ENCODE peak calls at places on chromosomes 2 and 18, in eight cellular contexts. One of them, this sample, is unnamed. For H3K9me3, the result is how much of the 10 kb centered on the place peaks cover.

GRCh38 chr2:118112771-118113334 is 24.6 kb downstream of the INSIG2 start:
- DNase-seq in fibroblast of lung: peak
- DNase-seq in cardiac muscle cell: peak
- DNase-seq in small intestine: no peak
- DNase-seq in CD4-positive, alpha-beta T cell: no peak
- DNase-seq in ovary: no peak
- DNase-seq in kidney: no peak
- DNase-seq in left ventricle myocardium inferior: no peak
- DNase-seq in this sample: no peak

GRCh38 chr2:222883420-222883819 is 22.6 kb downstream of the ACSL3 start:
- DNase-seq in left ventricle myocardium inferior: no peak
- DNase-seq in fibroblast of lung: no peak
- DNase-seq in CD4-positive, alpha-beta T cell: no peak
- DNase-seq in small intestine: no peak
- DNase-seq in cardiac muscle cell: peak
- DNase-seq in ovary: no peak
- DNase-seq in kidney: no peak
- DNase-seq in this sample: no peak

GRCh38 chr2:85712849-85713612 is 18.9 kb downstream of the GNLY start:
- DNase-seq in kidney: no peak
- DNase-seq in CD4-positive, alpha-beta T cell: no peak
- DNase-seq in left ventricle myocardium inferior: peak
- DNase-seq in small intestine: no peak
- DNase-seq in cardiac muscle cell: peak
- DNase-seq in ovary: no peak
- DNase-seq in fibroblast of lung: peak
- DNase-seq in this sample: peak

GRCh38 chr2:237978058-237978712 is 11.4 kb downstream of the UBE2F start:
- DNase-seq in kidney: no peak
- DNase-seq in CD4-positive, alpha-beta T cell: no peak
- DNase-seq in small intestine: no peak
- DNase-seq in ovary: no peak
- DNase-seq in fibroblast of lung: peak
- DNase-seq in left ventricle myocardium inferior: peak
- DNase-seq in cardiac muscle cell: peak
- DNase-seq in this sample: peak

GRCh38 chr18:63203497-63203896 is 116.1 kb downstream of the BCL2 start:
- DNase-seq in cardiac muscle cell: no peak
- DNase-seq in ovary: no peak
- DNase-seq in fibroblast of lung: no peak
- DNase-seq in kidney: no peak
- DNase-seq in left ventricle myocardium inferior: no peak
- DNase-seq in CD4-positive, alpha-beta T cell: no peak
- DNase-seq in small intestine: no peak
- DNase-seq in this sample: no peak

GRCh38 chr2:176164184-176164802 is 7.2 kb downstream of the HOXD3 start:
- DNase-seq in left ventricle myocardium inferior: no peak
- DNase-seq in CD4-positive, alpha-beta T cell: no peak
- DNase-seq in small intestine: no peak
- DNase-seq in ovary: no peak
- DNase-seq in cardiac muscle cell: no peak
- DNase-seq in fibroblast of lung: no peak
- DNase-seq in kidney: no peak
- DNase-seq in this sample: no peak

GRCh38 chr2:486381-486780 is 190.8 kb downstream of the TMEM18 start:
- DNase-seq in fibroblast of lung: no peak
- DNase-seq in cardiac muscle cell: no peak
- DNase-seq in ovary: no peak
- DNase-seq in kidney: no peak
- DNase-seq in CD4-positive, alpha-beta T cell: no peak
- DNase-seq in small intestine: no peak
- DNase-seq in left ventricle myocardium inferior: no peak
- DNase-seq in this sample: no peak

GRCh38 chr18:44988821-44989587 is 308.3 kb downstream of the SETBP1 start:
- DNase-seq in ovary: no peak
- DNase-seq in CD4-positive, alpha-beta T cell: no peak
- DNase-seq in fibroblast of lung: no peak
- DNase-seq in small intestine: no peak
- DNase-seq in kidney: no peak
- DNase-seq in left ventricle myocardium inferior: no peak
- DNase-seq in cardiac muscle cell: peak
- DNase-seq in this sample: no peak

GRCh38 chr2:59806486-59806885 is 747.0 kb downstream of the BCL11A start:
- DNase-seq in kidney: no peak
- DNase-seq in small intestine: peak
- DNase-seq in CD4-positive, alpha-beta T cell: no peak
- DNase-seq in fibroblast of lung: no peak
- DNase-seq in ovary: no peak
- DNase-seq in left ventricle myocardium inferior: no peak
- DNase-seq in cardiac muscle cell: no peak
- DNase-seq in this sample: no peak

GRCh38 chr2:7835693-7836680 is 845.9 kb upstream of the ID2 start:
- DNase-seq in left ventricle myocardium inferior: no peak
- DNase-seq in small intestine: peak
- DNase-seq in cardiac muscle cell: no peak
- DNase-seq in kidney: no peak
- DNase-seq in fibroblast of lung: no peak
- DNase-seq in CD4-positive, alpha-beta T cell: no peak
- DNase-seq in ovary: no peak
- DNase-seq in this sample: no peak

GRCh38 chr2:121530210-121530562 is 494 bp upstream of the RNU4ATAC start:
- DNase-seq in left ventricle myocardium inferior: peak
- DNase-seq in cardiac muscle cell: peak
- DNase-seq in small intestine: no peak
- DNase-seq in ovary: peak
- DNase-seq in fibroblast of lung: no peak
- DNase-seq in kidney: peak
- DNase-seq in CD4-positive, alpha-beta T cell: no peak
- DNase-seq in this sample: peak

GRCh38 chr2:39631715-39632114 is 34.0 kb upstream of the TMEM178A start:
- DNase-seq in small intestine: no peak
- DNase-seq in left ventricle myocardium inferior: no peak
- DNase-seq in fibroblast of lung: peak
- DNase-seq in kidney: no peak
- DNase-seq in CD4-positive, alpha-beta T cell: no peak
- DNase-seq in cardiac muscle cell: peak
- DNase-seq in ovary: no peak
- DNase-seq in this sample: no peak

GRCh38 chr2:200987137-200987536 is 23.7 kb upstream of the ORC2 start:
- DNase-seq in CD4-positive, alpha-beta T cell: no peak
- DNase-seq in cardiac muscle cell: no peak
- DNase-seq in kidney: no peak
- DNase-seq in fibroblast of lung: no peak
- DNase-seq in left ventricle myocardium inferior: no peak
- DNase-seq in ovary: no peak
- DNase-seq in small intestine: no peak
- DNase-seq in this sample: no peak

GRCh38 chr2:121128741-121129659 is 156.0 kb downstream of the TFCP2L1 start:
- DNase-seq in ovary: no peak
- DNase-seq in cardiac muscle cell: peak
- DNase-seq in fibroblast of lung: peak
- DNase-seq in kidney: peak
- DNase-seq in small intestine: peak
- DNase-seq in CD4-positive, alpha-beta T cell: no peak
- DNase-seq in left ventricle myocardium inferior: peak
- DNase-seq in this sample: no peak

GRCh38 chr2:176085861-176086771 is 2.4 kb upstream of the EVX2 start:
- DNase-seq in kidney: no peak
- DNase-seq in small intestine: no peak
- DNase-seq in ovary: no peak
- DNase-seq in CD4-positive, alpha-beta T cell: no peak
- DNase-seq in fibroblast of lung: peak
- DNase-seq in left ventricle myocardium inferior: no peak
- DNase-seq in cardiac muscle cell: peak
- DNase-seq in this sample: peak

GRCh38 chr2:240648155-240648649 is 22.9 kb downstream of the GPR35 start:
- DNase-seq in CD4-positive, alpha-beta T cell: no peak
- DNase-seq in fibroblast of lung: no peak
- DNase-seq in cardiac muscle cell: no peak
- DNase-seq in kidney: no peak
- DNase-seq in ovary: no peak
- DNase-seq in left ventricle myocardium inferior: no peak
- DNase-seq in small intestine: no peak
- DNase-seq in this sample: no peak

GRCh38 chr2:67489396-67489795 is 92.3 kb downstream of the ETAA1 start:
- DNase-seq in CD4-positive, alpha-beta T cell: no peak
- DNase-seq in kidney: no peak
- DNase-seq in fibroblast of lung: no peak
- DNase-seq in small intestine: no peak
- DNase-seq in ovary: no peak
- DNase-seq in left ventricle myocardium inferior: no peak
- DNase-seq in cardiac muscle cell: peak
- DNase-seq in this sample: no peak

GRCh38 chr2:44351088-44351487 is 10.2 kb downstream of the PREPL start:
- DNase-seq in ovary: no peak
- DNase-seq in fibroblast of lung: peak
- DNase-seq in CD4-positive, alpha-beta T cell: no peak
- DNase-seq in small intestine: no peak
- DNase-seq in kidney: no peak
- DNase-seq in left ventricle myocardium inferior: no peak
- DNase-seq in cardiac muscle cell: peak
- DNase-seq in this sample: peak

GRCh38 chr18:2625217-2625616 is 30.3 kb upstream of the SMCHD1 start:
- DNase-seq in kidney: peak
- DNase-seq in small intestine: peak
- DNase-seq in ovary: no peak
- DNase-seq in cardiac muscle cell: no peak
- DNase-seq in CD4-positive, alpha-beta T cell: no peak
- DNase-seq in fibroblast of lung: no peak
- DNase-seq in left ventricle myocardium inferior: no peak
- DNase-seq in this sample: no peak

DNA sequence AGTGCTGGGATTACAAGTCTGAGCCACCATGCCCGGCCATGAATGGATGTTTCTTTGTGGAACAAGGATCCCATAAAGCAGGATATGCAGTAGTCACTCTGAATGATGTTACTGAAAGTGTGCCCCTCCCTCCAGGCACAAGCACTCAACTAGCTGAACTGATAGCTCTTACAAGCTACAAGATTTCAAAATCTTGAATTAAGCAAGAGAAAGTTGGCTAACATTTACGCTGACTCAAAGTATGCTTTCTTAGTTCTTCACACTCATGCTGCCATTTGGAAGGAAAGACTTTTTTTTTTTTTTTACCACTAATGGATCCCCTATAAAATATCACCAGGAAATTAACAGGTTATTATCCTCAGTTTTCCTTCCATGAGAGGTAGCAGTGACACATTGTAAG is 549.0 kb upstream of the PKDCC start:
- DNase-seq in kidney: no peak
- DNase-seq in small intestine: no peak
- DNase-seq in left ventricle myocardium inferior: no peak
- DNase-seq in CD4-positive, alpha-beta T cell: no peak
- DNase-seq in fibroblast of lung: no peak
- DNase-seq in ovary: no peak
- DNase-seq in cardiac muscle cell: peak
- DNase-seq in this sample: no peak
- H3K9me3 ChIP-seq in kidney: under half
- H3K9me3 ChIP-seq in small intestine: under half
- H3K9me3 ChIP-seq in left ventricle myocardium inferior: half or more
- H3K9me3 ChIP-seq in CD4-positive, alpha-beta T cell: under half
- H3K9me3 ChIP-seq in fibroblast of lung: under half
- H3K9me3 ChIP-seq in ovary: under half
- H3K9me3 ChIP-seq in cardiac muscle cell: under half
- H3K9me3 ChIP-seq in this sample: under half

DNA sequence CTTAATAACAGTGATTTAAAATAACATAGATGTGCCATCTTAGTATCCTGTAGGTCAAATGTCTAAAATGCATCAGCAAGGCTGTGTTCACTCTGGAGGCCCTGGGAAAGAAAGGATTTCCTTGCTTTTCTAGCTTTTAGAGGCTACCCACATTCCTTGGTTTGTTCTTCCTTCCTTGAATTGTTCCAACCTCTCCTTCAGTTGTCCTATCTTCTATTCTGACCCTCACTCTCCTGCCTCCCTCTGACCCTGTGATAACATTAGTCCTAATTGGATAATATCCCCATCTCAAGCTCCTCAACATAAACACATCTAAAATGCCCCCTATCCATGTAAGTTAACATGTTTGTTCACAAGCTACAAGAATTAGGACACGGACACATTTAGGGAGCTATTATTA is 733.5 kb downstream of the SOCS6 start:
- DNase-seq in ovary: no peak
- DNase-seq in cardiac muscle cell: no peak
- DNase-seq in kidney: no peak
- DNase-seq in CD4-positive, alpha-beta T cell: no peak
- DNase-seq in left ventricle myocardium inferior: no peak
- DNase-seq in fibroblast of lung: no peak
- DNase-seq in small intestine: no peak
- DNase-seq in this sample: no peak
- H3K9me3 ChIP-seq in ovary: under half
- H3K9me3 ChIP-seq in cardiac muscle cell: under half
- H3K9me3 ChIP-seq in kidney: under half
- H3K9me3 ChIP-seq in CD4-positive, alpha-beta T cell: under half
- H3K9me3 ChIP-seq in left ventricle myocardium inferior: under half
- H3K9me3 ChIP-seq in fibroblast of lung: under half
- H3K9me3 ChIP-seq in small intestine: under half
- H3K9me3 ChIP-seq in this sample: under half

GRCh38 chr2:145066151-145066661 is 546.3 kb upstream of the ZEB2 start:
- DNase-seq in ovary: no peak
- DNase-seq in small intestine: no peak
- DNase-seq in kidney: no peak
- DNase-seq in cardiac muscle cell: peak
- DNase-seq in CD4-positive, alpha-beta T cell: no peak
- DNase-seq in fibroblast of lung: peak
- DNase-seq in left ventricle myocardium inferior: peak
- DNase-seq in this sample: no peak

GRCh38 chr2:145065278-145065677 is 545.4 kb upstream of the ZEB2 start:
- DNase-seq in CD4-positive, alpha-beta T cell: no peak
- DNase-seq in fibroblast of lung: no peak
- DNase-seq in ovary: no peak
- DNase-seq in small intestine: no peak
- DNase-seq in kidney: no peak
- DNase-seq in cardiac muscle cell: peak
- DNase-seq in left ventricle myocardium inferior: no peak
- DNase-seq in this sample: no peak

GRCh38 chr2:145068509-145068908 is 548.6 kb upstream of the ZEB2 start:
- DNase-seq in fibroblast of lung: no peak
- DNase-seq in ovary: no peak
- DNase-seq in CD4-positive, alpha-beta T cell: no peak
- DNase-seq in kidney: no peak
- DNase-seq in left ventricle myocardium inferior: no peak
- DNase-seq in small intestine: no peak
- DNase-seq in cardiac muscle cell: no peak
- DNase-seq in this sample: no peak

GRCh38 chr2:145067631-145068030 is 547.7 kb upstream of the ZEB2 start:
- DNase-seq in small intestine: no peak
- DNase-seq in cardiac muscle cell: no peak
- DNase-seq in kidney: no peak
- DNase-seq in CD4-positive, alpha-beta T cell: no peak
- DNase-seq in fibroblast of lung: no peak
- DNase-seq in ovary: no peak
- DNase-seq in left ventricle myocardium inferior: no peak
- DNase-seq in this sample: no peak

GRCh38 chr2:145066795-145067194 is 546.9 kb upstream of the ZEB2 start:
- DNase-seq in ovary: no peak
- DNase-seq in cardiac muscle cell: peak
- DNase-seq in fibroblast of lung: no peak
- DNase-seq in kidney: no peak
- DNase-seq in left ventricle myocardium inferior: peak
- DNase-seq in small intestine: no peak
- DNase-seq in CD4-positive, alpha-beta T cell: no peak
- DNase-seq in this sample: no peak
- H3K9me3 ChIP-seq in ovary: under half
- H3K9me3 ChIP-seq in cardiac muscle cell: under half
- H3K9me3 ChIP-seq in fibroblast of lung: under half
- H3K9me3 ChIP-seq in kidney: under half
- H3K9me3 ChIP-seq in left ventricle myocardium inferior: under half
- H3K9me3 ChIP-seq in small intestine: under half
- H3K9me3 ChIP-seq in CD4-positive, alpha-beta T cell: under half
- H3K9me3 ChIP-seq in this sample: under half

GRCh38 chr18:52791321-52791720 is 451.3 kb downstream of the DCC start:
- DNase-seq in left ventricle myocardium inferior: no peak
- DNase-seq in ovary: no peak
- DNase-seq in kidney: no peak
- DNase-seq in cardiac muscle cell: no peak
- DNase-seq in CD4-positive, alpha-beta T cell: no peak
- DNase-seq in small intestine: no peak
- DNase-seq in fibroblast of lung: no peak
- DNase-seq in this sample: no peak
- H3K9me3 ChIP-seq in left ventricle myocardium inferior: half or more
- H3K9me3 ChIP-seq in ovary: under half
- H3K9me3 ChIP-seq in kidney: under half
- H3K9me3 ChIP-seq in cardiac muscle cell: under half
- H3K9me3 ChIP-seq in CD4-positive, alpha-beta T cell: under half
- H3K9me3 ChIP-seq in small intestine: under half
- H3K9me3 ChIP-seq in fibroblast of lung: under half
- H3K9me3 ChIP-seq in this sample: under half